ENCODE peak calls at places on chromosomes 5 and 9, in four cellular contexts. T, J, K and S are unnamed samples. For H3K9me3, the result is how much of the 10 kb centered on the place peaks cover.

GRCh38 chr5:28374492-28374934 is 1336.1 kb upstream of the CDH9 start:
- DNase-seq in T (no peak), J (no peak), K (no peak), S (peak)

GRCh38 chr5:38417658-38418017 is 138.8 kb downstream of the LIFR start:
- DNase-seq in T (no peak), J (no peak), K (no peak), S (no peak)

GRCh38 chr5:170861855-170862766 is at the start of gene RANBP17:
- DNase-seq in T (no peak), J (no peak), K (peak), S (peak)

GRCh38 chr9:118618744-118619299 is 750.4 kb downstream of the BRINP1 start:
- DNase-seq in T (no peak), J (no peak), K (no peak), S (no peak)

GRCh38 chr5:10320793-10321192 is 13.1 kb upstream of the CMBL start:
- DNase-seq in T (no peak), J (no peak), K (no peak), S (no peak)

GRCh38 chr9:135145312-135145711 is 57.8 kb downstream of the OLFM1 start:
- DNase-seq in T (no peak), J (no peak), K (no peak), S (no peak)

GRCh38 chr5:164345173-164345572 is 839.8 kb downstream of the MAT2B start:
- DNase-seq in T (no peak), J (no peak), K (no peak), S (peak)

GRCh38 chr9:121107041-121107440 is 32.3 kb downstream of the CNTRL start:
- DNase-seq in T (peak), J (no peak), K (no peak), S (no peak)

GRCh38 chr9:121217609-121218292 is 16.1 kb upstream of the RAB14 start:
- DNase-seq in T (no peak), J (no peak), K (no peak), S (no peak)

GRCh38 chr5:429453-430188 is 13.4 kb upstream of the EXOC3 start:
- DNase-seq in T (no peak), J (no peak), K (no peak), S (peak)

GRCh38 chr9:34589656-34590375 is at the start of gene CNTFR:
- DNase-seq in T (no peak), J (no peak), K (peak), S (peak)

GRCh38 chr9:128494108-128494742 is 10.3 kb upstream of the GLE1 start:
- DNase-seq in T (no peak), J (no peak), K (peak), S (no peak)

GRCh38 chr9:129225815-129226214 is 47.8 kb upstream of the IER5L start:
- DNase-seq in T (no peak), J (peak), K (peak), S (peak)

GRCh38 chr9:117290306-117290705 is 124.6 kb downstream of the ASTN2 start:
- DNase-seq in T (peak), J (no peak), K (no peak), S (no peak)

GRCh38 chr5:76402880-76403712 is at the start of gene IQGAP2:
- DNase-seq in T (no peak), J (peak), K (peak), S (peak)

DNA sequence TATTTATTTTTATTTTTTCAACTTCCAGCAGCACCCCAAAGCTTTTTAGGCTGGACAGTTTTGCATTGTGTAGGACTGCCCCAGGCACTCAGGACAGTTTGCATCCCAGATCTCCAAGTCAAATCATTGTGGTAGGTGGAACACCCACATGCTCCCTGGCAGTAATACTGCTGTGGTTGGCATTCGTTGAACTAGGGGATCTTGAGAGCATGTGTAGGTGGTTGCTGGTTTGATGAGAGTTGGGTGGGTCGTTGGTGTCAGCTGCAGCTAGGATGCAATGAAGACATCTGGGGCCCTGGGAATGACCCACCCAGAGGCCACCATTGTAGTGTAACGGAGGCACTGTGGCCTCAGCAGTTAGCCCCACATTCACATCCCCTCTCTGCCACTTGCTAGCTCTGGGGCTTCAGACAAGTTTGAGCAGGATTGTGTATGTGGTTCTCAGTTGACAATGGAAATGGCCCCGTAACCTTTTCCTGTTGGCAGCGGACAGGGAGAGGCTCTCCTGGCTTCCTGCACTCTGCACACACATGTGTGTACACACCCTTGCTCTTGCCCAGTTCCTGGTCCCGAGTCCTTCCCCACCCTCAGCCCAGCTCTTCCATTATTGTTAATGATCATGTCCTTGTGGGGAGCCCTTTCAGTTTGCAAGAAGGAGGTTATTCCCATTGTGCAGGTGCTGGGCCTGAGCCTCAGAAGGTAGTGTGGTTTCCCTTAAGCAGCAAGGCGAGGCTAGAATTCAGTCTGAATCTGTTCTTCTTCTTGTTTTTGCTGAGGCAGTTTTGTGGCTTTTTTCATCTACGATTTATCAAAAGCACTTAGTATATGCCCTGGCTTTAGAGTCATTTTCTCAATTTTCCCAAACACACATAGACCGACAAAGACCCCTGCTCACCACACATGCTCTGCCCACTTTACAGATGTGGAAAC is 46.5 kb downstream of the PPARGC1B start:
- DNase-seq in T (no peak), J (no peak), K (peak), S (no peak)
- H3K9me3 ChIP-seq in T (under half), J (under half), K (under half), S (under half)

GRCh38 chr5:165757756-165758155 is 2252.3 kb downstream of the MAT2B start:
- DNase-seq in T (no peak), J (no peak), K (no peak), S (no peak)
- H3K9me3 ChIP-seq in T (under half), J (under half), K (under half), S (under half)

GRCh38 chr5:2710910-2711309 is 40.6 kb downstream of the IRX2 start:
- DNase-seq in T (no peak), J (no peak), K (no peak), S (no peak)
- H3K9me3 ChIP-seq in T (under half), J (under half), K (under half), S (under half)

GRCh38 chr5:179060116-179061008 is at the start of gene ZNF354C:
- DNase-seq in T (no peak), J (peak), K (peak), S (peak)

GRCh38 chr5:179061025-179061424 is 852 bp downstream of the ZNF354C start:
- DNase-seq in T (no peak), J (no peak), K (no peak), S (no peak)

DNA sequence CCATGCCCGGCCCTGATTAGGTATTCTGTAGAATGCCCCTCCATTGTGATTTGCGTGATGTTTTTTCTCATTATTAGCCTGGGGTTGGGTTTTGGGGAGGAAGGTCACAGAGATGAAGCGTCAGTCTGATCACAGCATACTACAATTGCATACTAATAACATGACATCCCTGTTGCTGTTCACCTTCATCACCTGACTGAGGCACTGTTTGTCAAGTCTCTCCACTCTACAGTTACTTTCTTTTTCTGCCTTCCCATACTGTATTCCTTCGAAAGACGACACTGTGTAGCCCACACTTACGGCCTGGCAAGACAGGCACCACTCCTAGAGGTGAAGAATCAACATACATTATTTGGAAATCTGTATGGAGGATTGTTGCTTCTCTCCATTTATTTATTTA is 5.5 kb downstream of the ZNF354C start:
- DNase-seq in T (no peak), J (no peak), K (no peak), S (no peak)
- H3K9me3 ChIP-seq in T (under half), J (under half), K (under half), S (under half)

GRCh38 chr9:137350696-137351584 is 48.9 kb upstream of the NRARP start:
- DNase-seq in T (peak), J (no peak), K (no peak), S (no peak)
- H3K9me3 ChIP-seq in T (under half), J (under half), K (under half), S (under half)

GRCh38 chr9:40927260-40927631 is 201.2 kb downstream of the FOXD4L6 start:
- DNase-seq in T (no peak), J (no peak), K (no peak), S (no peak)
- H3K9me3 ChIP-seq in T (half or more), J (half or more), K (under half), S (half or more)

GRCh38 chr5:142304013-142304701 is 20.7 kb downstream of the SPRY4 start:
- DNase-seq in T (no peak), J (no peak), K (peak), S (peak)
- H3K9me3 ChIP-seq in T (under half), J (under half), K (under half), S (under half)

GRCh38 chr9:133290751-133291302 is 15.8 kb upstream of the ABO start:
- DNase-seq in T (no peak), J (no peak), K (no peak), S (no peak)
- H3K9me3 ChIP-seq in T (under half), J (under half), K (under half), S (half or more)

GRCh38 chr9:21906213-21906612 is 88.0 kb downstream of the CDKN2A start:
- DNase-seq in T (no peak), J (no peak), K (no peak), S (no peak)
- H3K9me3 ChIP-seq in T (under half), J (under half), K (under half), S (under half)